ENCODE peak calls at places on chromosomes 4 and X, in five cellular contexts. S is breast epithelium, T is HepG2, F is uterus, Z is SJSA1. J is an unnamed sample.

GRCh38 chr4:159551268-159551667 is 448.4 kb downstream of the RAPGEF2 start:
- DNase-seq in F (no peak), T (no peak), S (no peak), Z (no peak), J (no peak)

GRCh38 chr4:177237291-177237690 is 72.4 kb upstream of the NEIL3 start:
- DNase-seq in F (no peak), S (no peak), Z (no peak), T (no peak), J (no peak)

GRCh38 chr4:68885545-68885944 is 66.1 kb downstream of the UGT2A3 start:
- DNase-seq in T (no peak), F (no peak), Z (no peak), S (no peak), J (no peak)

GRCh38 chr4:142563682-142564291 is 282.3 kb downstream of the INPP4B start:
- DNase-seq in Z (no peak), T (no peak), F (no peak), S (no peak), J (no peak)

GRCh38 chr4:140567722-140568121 is 1.0 kb downstream of the UCP1 start:
- DNase-seq in F (no peak), T (no peak), S (no peak), Z (no peak), J (no peak)

GRCh38 chr4:80045831-80046230 is 27.2 kb downstream of the ANTXR2 start:
- DNase-seq in F (no peak), S (no peak), Z (no peak), T (no peak), J (no peak)

GRCh38 chrX:79300821-79301220 is 66.3 kb downstream of the ITM2A start:
- DNase-seq in T (no peak), Z (no peak), F (no peak), S (no peak), J (no peak)

GRCh38 chr4:127634181-127634580 is 1.4 kb downstream of the INTU start:
- DNase-seq in S (no peak), T (no peak), Z (no peak), F (no peak), J (no peak)

GRCh38 chr4:163693776-163694175 is 199.3 kb downstream of the TMA16 start:
- DNase-seq in F (no peak), T (no peak), Z (no peak), S (no peak), J (no peak)

GRCh38 chrX:135572436-135572835 is 52.0 kb downstream of the INTS6L start:
- DNase-seq in S (no peak), F (no peak), Z (no peak), T (no peak), J (no peak)

GRCh38 chr4:55758081-55758480 is 61.5 kb upstream of the EXOC1L start:
- DNase-seq in S (no peak), Z (no peak), F (no peak), T (no peak), J (no peak)

GRCh38 chr4:108988514-108989195 is 225.8 kb upstream of the ETNPPL start:
- DNase-seq in T (no peak), Z (no peak), S (no peak), F (no peak), J (no peak)

GRCh38 chrX:39795591-39795990 is 302.2 kb downstream of the BCOR start:
- DNase-seq in T (no peak), F (no peak), Z (no peak), S (no peak), J (no peak)

GRCh38 chrX:150533863-150534262 is 34.6 kb upstream of the MTM1 start:
- DNase-seq in T (no peak), F (no peak), Z (no peak), S (no peak), J (no peak)

GRCh38 chr4:139389102-139389501 is 64.8 kb upstream of the RAB33B start:
- DNase-seq in S (no peak), T (no peak), Z (no peak), F (no peak), J (no peak)

GRCh38 chr4:137200322-137200721 is 332.0 kb downstream of the PCDH18 start:
- DNase-seq in S (no peak), Z (no peak), F (no peak), T (no peak), J (no peak)

GRCh38 chrX:115259238-115259875 is 25.5 kb upstream of the LRCH2 start:
- DNase-seq in F (no peak), T (no peak), Z (no peak), S (no peak), J (no peak)

GRCh38 chrX:11304829-11305228 is 11.6 kb downstream of the AMELX start:
- DNase-seq in S (no peak), Z (no peak), F (no peak), T (no peak), J (no peak)
- H3K27me3 ChIP-seq in S (peaks cover 16% of the 10 kb centered on the region), Z (no peaks in the 10 kb centered on the region), F (no peaks in the 10 kb centered on the region), T (no peaks in the 10 kb centered on the region), J (no peaks in the 10 kb centered on the region)

GRCh38 chr4:46388860-46389259 is 1.1 kb downstream of the GABRA2 start:
- DNase-seq in F (no peak), Z (no peak), S (no peak), T (no peak), J (no peak)
- H3K27me3 ChIP-seq in F (peaks cover 66% of the 10 kb centered on the region), Z (no peaks in the 10 kb centered on the region), S (peaks cover 64% of the 10 kb centered on the region), T (no peaks in the 10 kb centered on the region), J (peaks cover 62% of the 10 kb centered on the region)

GRCh38 chr4:105546086-105546485 is 6.3 kb upstream of the ARHGEF38 start:
- DNase-seq in F (no peak), Z (no peak), T (no peak), S (no peak), J (no peak)
- H3K27me3 ChIP-seq in F (no peaks in the 10 kb centered on the region), Z (no peaks in the 10 kb centered on the region), T (no peaks in the 10 kb centered on the region), S (no peaks in the 10 kb centered on the region), J (no peaks in the 10 kb centered on the region)

GRCh38 chrX:69505772-69506616 is 1.9 kb downstream of the NALF2 start:
- DNase-seq in S (no peak), T (no peak), F (no peak), Z (no peak), J (no peak)
- H3K27me3 ChIP-seq in S (peaks cover 67% of the 10 kb centered on the region), T (no peaks in the 10 kb centered on the region), F (peaks cover 9% of the 10 kb centered on the region), Z (no peaks in the 10 kb centered on the region), J (no peaks in the 10 kb centered on the region)

GRCh38 chrX:112148397-112148796 is 65.8 kb upstream of the TRPC5 start:
- DNase-seq in F (no peak), S (no peak), T (no peak), Z (no peak), J (no peak)

DNA sequence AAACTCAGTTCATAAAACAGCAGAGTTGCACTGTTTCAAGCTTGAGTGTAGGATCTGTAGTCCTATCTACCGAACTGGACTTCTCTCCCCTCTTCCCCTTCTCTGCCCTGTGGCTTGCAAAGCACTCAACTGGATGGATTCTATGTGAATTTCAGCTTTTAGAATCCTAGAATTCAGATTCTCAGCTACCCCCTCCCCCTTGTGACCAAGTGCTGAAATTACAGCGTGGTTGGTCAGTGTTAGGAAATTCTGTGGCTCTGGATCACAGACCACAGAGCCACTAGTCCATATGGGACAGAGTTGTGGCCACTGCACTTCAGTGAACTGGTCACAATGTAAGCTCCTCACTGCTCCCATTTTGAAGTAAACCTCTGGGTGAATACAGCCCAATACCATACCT is 64.6 kb upstream of the TRPC5 start:
- DNase-seq in S (no peak), T (no peak), F (no peak), Z (no peak), J (no peak)
- H3K27me3 ChIP-seq in S (peaks cover 36% of the 10 kb centered on the region), T (no peaks in the 10 kb centered on the region), F (no peaks in the 10 kb centered on the region), Z (no peaks in the 10 kb centered on the region), J (no peaks in the 10 kb centered on the region)

DNA sequence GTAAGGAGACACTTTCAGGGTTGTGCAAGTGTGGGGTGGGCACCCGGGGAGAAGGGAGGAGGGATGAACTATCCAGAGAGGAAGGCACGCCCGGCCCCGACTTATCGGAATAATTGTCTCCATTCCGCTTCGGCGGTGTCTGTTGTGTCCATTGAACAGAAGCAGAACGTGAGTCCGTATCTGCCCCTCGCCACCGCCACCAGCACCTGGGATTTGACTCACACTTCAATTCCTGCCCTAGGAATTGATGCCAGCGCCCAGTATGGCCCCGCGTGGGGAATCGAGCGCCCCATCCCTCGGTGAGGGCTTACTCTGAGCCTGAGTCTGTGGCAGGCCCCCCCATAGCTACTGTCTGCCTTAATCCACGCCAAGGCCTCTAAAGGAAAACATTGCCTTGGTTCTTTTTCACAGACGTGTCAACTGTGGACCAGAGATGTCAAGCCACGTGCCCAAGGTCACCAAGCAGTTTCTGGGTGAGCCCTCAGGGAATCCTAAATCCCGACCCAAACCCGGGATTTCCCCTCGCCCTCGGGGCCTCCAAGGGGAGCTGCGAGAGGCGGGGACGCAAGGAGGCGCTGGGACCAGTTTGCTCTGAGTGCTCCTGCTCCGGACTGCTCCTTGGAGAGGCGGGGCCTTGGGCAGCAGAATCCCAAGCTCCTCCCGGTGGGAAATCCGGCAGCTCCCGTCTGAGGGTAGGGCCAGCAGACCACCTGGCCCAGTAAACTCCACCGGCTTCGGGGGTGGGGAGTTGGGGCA is 12.9 kb downstream of the MSX1 start:
- DNase-seq in F (no peak), S (no peak), T (no peak), Z (no peak), J (no peak)
- H3K27me3 ChIP-seq in F (peaks cover 34% of the 10 kb centered on the region), S (peaks cover 95% of the 10 kb centered on the region), T (no peaks in the 10 kb centered on the region), Z (peaks cover 20% of the 10 kb centered on the region), J (peaks cover 100% of the 10 kb centered on the region)

GRCh38 chr4:150582101-150582565 is at the start of gene MAB21L2:
- DNase-seq in T (no peak), Z (peak; percentile 41), S (no peak), F (no peak), J (no peak)
- H3K27me3 ChIP-seq in T (no peaks in the 10 kb centered on the region), Z (peaks cover 38% of the 10 kb centered on the region), S (no peaks in the 10 kb centered on the region), F (no peaks in the 10 kb centered on the region), J (peaks cover 6% of the 10 kb centered on the region)

GRCh38 chr4:13859423-13859822 is 231.9 kb upstream of the BOD1L1 start:
- DNase-seq in Z (no peak), T (no peak), S (no peak), F (no peak), J (no peak)
- H3K27me3 ChIP-seq in Z (no peaks in the 10 kb centered on the region), T (no peaks in the 10 kb centered on the region), S (no peaks in the 10 kb centered on the region), F (no peaks in the 10 kb centered on the region), J (no peaks in the 10 kb centered on the region)

DNA sequence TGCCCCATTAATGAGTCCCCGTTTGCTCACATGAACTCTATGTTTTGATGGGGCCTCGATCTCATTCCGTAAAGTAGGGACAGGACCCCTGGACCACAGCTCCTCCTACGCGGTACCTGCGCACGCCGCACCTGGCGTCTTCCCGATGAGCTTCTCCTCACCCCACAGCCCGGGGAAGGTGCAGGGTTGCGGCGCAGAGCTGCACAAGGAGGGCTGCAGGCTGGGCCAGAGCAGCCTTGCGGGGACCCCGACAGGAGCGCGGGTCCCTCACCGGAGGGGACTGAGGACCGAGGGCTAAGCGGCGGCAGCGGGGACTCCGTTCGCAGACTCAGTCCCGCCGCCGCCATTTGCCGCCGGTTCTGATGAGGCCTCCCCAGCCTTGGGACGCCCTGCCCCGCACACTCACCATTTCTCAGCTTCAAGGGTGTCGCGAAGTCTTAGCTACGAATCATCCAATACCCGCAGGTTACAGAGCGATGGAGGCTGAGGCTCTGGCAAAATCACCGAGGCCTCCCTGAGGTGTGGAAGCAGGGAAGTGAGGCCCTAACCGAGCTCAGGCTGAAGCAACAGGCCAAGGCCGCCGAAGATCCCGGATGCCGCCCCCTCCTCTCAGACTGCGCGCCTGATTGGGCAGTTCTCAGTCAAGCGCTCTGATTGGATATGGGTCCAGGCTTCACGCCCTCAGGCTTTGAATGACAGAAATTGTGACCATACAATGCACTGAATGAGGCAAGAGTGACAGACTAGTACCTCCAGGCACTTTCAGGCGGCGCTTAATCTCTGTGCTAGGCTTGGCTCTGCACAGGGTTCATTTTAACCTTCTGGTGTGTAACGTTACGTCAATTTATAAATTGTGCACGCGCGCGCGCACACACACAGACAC is 25.1 kb downstream of the ZNF721 start:
- DNase-seq in Z (peak; percentile 83), T (peak; percentile 99), S (peak; percentile 98), F (peak; percentile 95), J (peak; percentile 91)
- H3K27me3 ChIP-seq in Z (no peaks in the 10 kb centered on the region), T (no peaks in the 10 kb centered on the region), S (no peaks in the 10 kb centered on the region), F (no peaks in the 10 kb centered on the region), J (no peaks in the 10 kb centered on the region)

GRCh38 chr4:121764303-121764701 is 662 bp downstream of the SMIM43 start:
- DNase-seq in Z (no peak), S (no peak), T (no peak), F (no peak), J (no peak)
- H3K27me3 ChIP-seq in Z (peaks cover 6% of the 10 kb centered on the region), S (peaks cover 24% of the 10 kb centered on the region), T (peaks cover 9% of the 10 kb centered on the region), F (peaks cover 7% of the 10 kb centered on the region), J (peaks cover 7% of the 10 kb centered on the region)

J was measured in heart right ventricle.